ENCODE peak calls at places on chromosomes 12 and 14, in eight cellular contexts. F, P, E, X, K, Q, N and W are unnamed samples.

GRCh38 chr12:43444940-43445564 is 107.0 kb downstream of the ADAMTS20 start:
- DNase-seq in F (peak; percentile 73), P (peak; percentile 76), E (peak; percentile 16), X (no peak), K (peak; percentile 10), Q (peak; percentile 17), N (no peak), W (peak; percentile 51)

GRCh38 chr12:3137268-3137761 is 60.1 kb downstream of the TSPAN9 start:
- DNase-seq in F (no peak), P (peak; percentile 60), E (no peak), X (no peak), K (peak; percentile 57), Q (no peak), N (peak; percentile 83), W (no peak)

GRCh38 chr12:94150483-94151225 is 2.3 kb downstream of the PLXNC1 start:
- DNase-seq in F (no peak), P (no peak), E (no peak), X (no peak), K (peak; percentile 46), Q (peak; percentile 43), N (peak; percentile 91), W (peak; percentile 31)

GRCh38 chr12:50467441-50467840 is 37.3 kb upstream of the DIP2B start:
- DNase-seq in F (no peak), P (no peak), E (no peak), X (no peak), K (no peak), Q (no peak), N (no peak), W (no peak)

GRCh38 chr14:90530523-90530922 is 133.7 kb downstream of the CALM1 start:
- DNase-seq in F (no peak), P (no peak), E (no peak), X (no peak), K (no peak), Q (no peak), N (no peak), W (no peak)

GRCh38 chr12:120190386-120190785 is 4.1 kb downstream of the GCN1 start:
- DNase-seq in F (no peak), P (no peak), E (no peak), X (no peak), K (no peak), Q (no peak), N (no peak), W (no peak)

GRCh38 chr14:41548666-41549065 is 58.0 kb upstream of the LRFN5 start:
- DNase-seq in F (no peak), P (no peak), E (no peak), X (no peak), K (no peak), Q (no peak), N (no peak), W (no peak)

GRCh38 chr14:52179151-52179790 is 88.2 kb upstream of the PTGDR start:
- DNase-seq in F (no peak), P (no peak), E (no peak), X (no peak), K (no peak), Q (no peak), N (no peak), W (no peak)

GRCh38 chr12:75908961-75909699 is 122.4 kb downstream of the PHLDA1 start:
- DNase-seq in F (no peak), P (peak; percentile 93), E (peak; percentile 81), X (peak; percentile 85), K (peak; percentile 21), Q (peak; percentile 37), N (no peak), W (peak; percentile 85)

GRCh38 chr14:49306152-49306751 is 279.9 kb downstream of the RPS29 start:
- DNase-seq in F (peak; percentile 18), P (peak; percentile 2), E (no peak), X (no peak), K (peak; percentile 16), Q (no peak), N (no peak), W (no peak)

GRCh38 chr12:108538796-108539195 is 22.2 kb downstream of the SART3 start:
- DNase-seq in F (no peak), P (no peak), E (no peak), X (no peak), K (no peak), Q (no peak), N (no peak), W (no peak)

GRCh38 chr12:92133166-92133565 is 12.5 kb downstream of the BTG1 start:
- DNase-seq in F (no peak), P (no peak), E (no peak), X (no peak), K (no peak), Q (no peak), N (no peak), W (no peak)

GRCh38 chr12:85920324-85920947 is 46.3 kb downstream of the NTS start:
- DNase-seq in F (peak; percentile 26), P (peak; percentile 53), E (no peak), X (no peak), K (peak; percentile 32), Q (no peak), N (no peak), W (no peak)

GRCh38 chr12:46771268-46771837 is 54.4 kb downstream of the SLC38A4 start:
- DNase-seq in F (no peak), P (peak; percentile 26), E (no peak), X (no peak), K (no peak), Q (no peak), N (no peak), W (no peak)

GRCh38 chr12:72511906-72512305 is 239.7 kb downstream of the TRHDE start:
- DNase-seq in F (no peak), P (no peak), E (no peak), X (no peak), K (no peak), Q (no peak), N (no peak), W (no peak)

GRCh38 chr12:132941336-132941954 is 14.7 kb downstream of the ZNF605 start:
- DNase-seq in F (no peak), P (no peak), E (no peak), X (no peak), K (no peak), Q (no peak), N (no peak), W (no peak)

GRCh38 chr14:20986811-20987210 is 3.0 kb upstream of the METTL17 start:
- DNase-seq in F (peak; percentile 48), P (peak; percentile 75), E (no peak), X (no peak), K (no peak), Q (no peak), N (no peak), W (no peak)

GRCh38 chr14:23159516-23159915 is 23.9 kb downstream of the SLC7A8 start:
- DNase-seq in F (no peak), P (no peak), E (no peak), X (no peak), K (no peak), Q (no peak), N (no peak), W (no peak)

GRCh38 chr14:23162005-23162404 is 21.5 kb downstream of the SLC7A8 start:
- DNase-seq in F (no peak), P (no peak), E (no peak), X (no peak), K (no peak), Q (peak; percentile 40), N (no peak), W (no peak)

GRCh38 chr14:23163830-23164229 is 19.6 kb downstream of the SLC7A8 start:
- DNase-seq in F (no peak), P (no peak), E (no peak), X (no peak), K (no peak), Q (no peak), N (no peak), W (no peak)

GRCh38 chr14:23162800-23163199 is 20.7 kb downstream of the SLC7A8 start:
- DNase-seq in F (no peak), P (no peak), E (no peak), X (no peak), K (no peak), Q (no peak), N (no peak), W (no peak)

DNA sequence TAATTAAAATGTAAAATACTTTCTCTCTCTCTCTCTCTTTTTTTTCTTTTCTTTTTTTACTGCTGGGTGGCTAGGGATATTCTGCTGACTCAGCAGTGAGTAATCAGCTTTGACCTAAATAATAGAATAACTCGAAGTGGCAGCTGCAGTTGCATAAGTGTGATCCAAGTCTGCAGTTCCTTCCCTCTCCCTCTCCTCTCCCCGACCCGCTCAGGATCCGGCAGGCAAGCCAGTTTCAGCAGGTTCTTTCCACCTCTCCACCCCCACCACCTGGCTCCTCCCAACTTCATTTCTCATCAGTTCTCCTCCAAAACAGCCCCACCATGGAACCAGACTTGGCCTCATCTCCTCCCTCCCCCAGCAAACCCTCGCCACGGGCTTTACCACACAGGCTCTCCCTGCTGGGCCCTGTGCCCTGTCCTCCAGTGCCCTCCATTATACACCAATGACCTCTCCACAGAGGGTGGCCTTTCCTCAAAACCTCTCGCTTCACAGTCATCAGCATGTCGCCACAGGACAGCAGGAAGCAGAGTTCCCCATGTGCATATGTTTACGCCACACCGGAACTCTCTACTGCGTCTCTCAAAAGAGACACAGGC is 22.4 kb downstream of the SLC7A8 start:
- DNase-seq in F (no peak), P (no peak), E (peak; percentile 49), X (no peak), K (no peak), Q (peak; percentile 44), N (peak; percentile 79), W (peak; percentile 59)
- TF ChIP-seq POLR2AphosphoS5 in F (no peak), P (no peak), E (peak; percentile 24), X (no peak), K (no peak), Q (no peak), N (peak; percentile 43), W (no peak)

DNA sequence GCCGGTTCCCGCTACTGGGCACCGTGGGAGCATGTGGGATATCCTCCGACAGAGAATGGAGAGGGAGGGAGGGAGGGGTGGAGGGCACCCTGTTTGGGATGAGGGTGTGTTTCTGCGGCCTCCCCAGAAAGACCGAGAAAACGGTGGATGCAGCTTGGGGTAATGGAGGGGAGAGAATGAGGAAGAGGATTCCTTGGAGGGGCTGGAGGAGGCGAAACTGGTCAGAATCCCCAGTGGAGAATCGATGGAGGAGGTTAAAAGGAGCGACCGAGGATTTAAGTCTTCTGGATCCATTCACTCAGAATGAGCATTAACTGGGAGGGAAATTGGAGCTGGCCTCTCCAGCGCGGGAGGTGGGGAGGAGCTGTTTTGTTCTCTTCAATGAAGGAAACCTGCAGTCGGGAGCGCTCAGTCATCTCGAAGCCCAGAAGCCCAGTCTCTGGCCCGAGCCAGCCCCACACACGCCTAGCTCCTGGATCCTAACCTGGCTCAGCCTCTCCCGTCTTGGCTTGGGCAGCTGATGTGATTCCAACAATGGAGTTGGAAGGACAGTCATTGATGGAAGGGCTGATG is 583 bp downstream of the ARG2 start:
- DNase-seq in F (no peak), P (peak; percentile 31), E (peak; percentile 42), X (peak; percentile 68), K (peak; percentile 37), Q (peak; percentile 26), N (peak; percentile 68), W (peak; percentile 26)
- H3K4me3 ChIP-seq in F (peak overlapping the region; percentile 52), P (peak overlapping the region; percentile 63), E (peak overlapping the region; percentile 65), X (peak overlapping the region; percentile 56), K (peak overlapping the region; percentile 80), Q (peak overlapping the region; percentile 54), N (peak overlapping the region; percentile 56), W (peak overlapping the region; percentile 61)

GRCh38 chr12:56126732-56127239 is 1.3 kb upstream of the ESYT1 start:
- DNase-seq in F (no peak), P (peak; percentile 26), E (no peak), X (no peak), K (no peak), Q (no peak), N (no peak), W (no peak)
- TF ChIP-seq POLR2AphosphoS5 in F (no peak), P (no peak), E (no peak), X (no peak), K (no peak), Q (no peak), N (no peak), W (no peak)

GRCh38 chr14:69880051-69880487 is 853 bp downstream of the SMOC1 start:
- DNase-seq in F (no peak), P (no peak), E (no peak), X (no peak), K (no peak), Q (no peak), N (no peak), W (no peak)
- H3K4me3 ChIP-seq in F (no peak overlapping the region), P (peak overlapping the region; percentile 12), E (peak overlapping the region; percentile 39), X (no peak overlapping the region), K (no peak overlapping the region), Q (peak overlapping the region; percentile 18), N (peak overlapping the region; percentile 12), W (peak overlapping the region; percentile 49)